ENCODE peak calls at places on chromosomes 13 and 19, in seven cellular contexts. U is progenitor cell of endocrine pancreas, T is fibroblast of the aortic adventitia, R is esophagus squamous epithelium, B is AG04450, O is HFFc6, F is AG09319. I is an unnamed sample.

GRCh38 chr19:33420821-33421220 is 47.3 kb downstream of the CEBPG start:
- DNase-seq in U (no peak), T (no peak), R (no peak), B (no peak), O (no peak), F (no peak), I (no peak)

GRCh38 chr13:108037348-108037747 is 178.0 kb downstream of the LIG4 start:
- DNase-seq in U (no peak), T (no peak), R (no peak), B (no peak), O (no peak), F (no peak), I (no peak)

GRCh38 chr19:55642153-55643002 is 1.1 kb upstream of the ZNF581 start:
- DNase-seq in U (no peak), T (peak; percentile 44), R (no peak), B (no peak), O (no peak), F (no peak), I (no peak)

GRCh38 chr13:32409561-32410440 is 18.1 kb downstream of the N4BP2L1 start:
- DNase-seq in U (no peak), T (peak; percentile 84), R (no peak), B (no peak), O (peak; percentile 24), F (peak; percentile 16), I (no peak)

GRCh38 chr13:30159446-30159839 is 147.9 kb downstream of the KATNAL1 start:
- DNase-seq in U (no peak), T (peak; percentile 63), R (no peak), B (peak; percentile 62), O (peak; percentile 84), F (no peak), I (no peak)

GRCh38 chr13:96053003-96053703 is at the start of gene UGGT2:
- DNase-seq in U (peak; percentile 87), T (peak; percentile 94), R (peak; percentile 8), B (peak; percentile 88), O (peak; percentile 93), F (peak; percentile 89), I (peak; percentile 73)

GRCh38 chr13:112355274-112355843 is 20.8 kb upstream of the SPACA7 start:
- DNase-seq in U (no peak), T (no peak), R (no peak), B (no peak), O (no peak), F (no peak), I (no peak)

GRCh38 chr13:48843630-48844380 is 131.9 kb upstream of the FNDC3A start:
- DNase-seq in U (no peak), T (no peak), R (no peak), B (no peak), O (no peak), F (no peak), I (no peak)

GRCh38 chr19:4414800-4415251 is 12.4 kb downstream of the CHAF1A start:
- DNase-seq in U (no peak), T (no peak), R (no peak), B (no peak), O (no peak), F (no peak), I (no peak)

GRCh38 chr13:45851171-45851889 is at the start of gene SIAH3:
- DNase-seq in U (no peak), T (peak; percentile 10), R (no peak), B (no peak), O (no peak), F (no peak), I (no peak)

GRCh38 chr19:16327501-16327900 is 2.9 kb downstream of the KLF2 start:
- DNase-seq in U (no peak), T (peak; percentile 48), R (no peak), B (no peak), O (no peak), F (no peak), I (no peak)

GRCh38 chr19:1041272-1041834 is 1.4 kb downstream of the ABCA7 start:
- DNase-seq in U (no peak), T (no peak), R (no peak), B (no peak), O (no peak), F (no peak), I (no peak)

GRCh38 chr19:14404322-14404721 is 14.8 kb downstream of the DDX39A start:
- DNase-seq in U (no peak), T (no peak), R (no peak), B (no peak), O (no peak), F (no peak), I (no peak)

GRCh38 chr13:38045278-38046048 is 175.9 kb upstream of the TRPC4 start:
- DNase-seq in U (no peak), T (peak; percentile 29), R (no peak), B (no peak), O (peak; percentile 30), F (no peak), I (no peak)

GRCh38 chr19:18172331-18173053 is 1.1 kb upstream of the IFI30 start:
- DNase-seq in U (no peak), T (no peak), R (no peak), B (no peak), O (no peak), F (no peak), I (no peak)

GRCh38 chr19:18173054-18173571 is 500 bp upstream of the IFI30 start:
- DNase-seq in U (no peak), T (peak; percentile 61), R (no peak), B (no peak), O (no peak), F (no peak), I (no peak)

GRCh38 chr19:18171605-18172327 is 1.8 kb upstream of the IFI30 start:
- DNase-seq in U (no peak), T (no peak), R (no peak), B (no peak), O (no peak), F (no peak), I (no peak)

GRCh38 chr19:18174983-18175382 is 1.4 kb downstream of the IFI30 start:
- DNase-seq in U (no peak), T (no peak), R (no peak), B (no peak), O (no peak), F (no peak), I (no peak)

DNA sequence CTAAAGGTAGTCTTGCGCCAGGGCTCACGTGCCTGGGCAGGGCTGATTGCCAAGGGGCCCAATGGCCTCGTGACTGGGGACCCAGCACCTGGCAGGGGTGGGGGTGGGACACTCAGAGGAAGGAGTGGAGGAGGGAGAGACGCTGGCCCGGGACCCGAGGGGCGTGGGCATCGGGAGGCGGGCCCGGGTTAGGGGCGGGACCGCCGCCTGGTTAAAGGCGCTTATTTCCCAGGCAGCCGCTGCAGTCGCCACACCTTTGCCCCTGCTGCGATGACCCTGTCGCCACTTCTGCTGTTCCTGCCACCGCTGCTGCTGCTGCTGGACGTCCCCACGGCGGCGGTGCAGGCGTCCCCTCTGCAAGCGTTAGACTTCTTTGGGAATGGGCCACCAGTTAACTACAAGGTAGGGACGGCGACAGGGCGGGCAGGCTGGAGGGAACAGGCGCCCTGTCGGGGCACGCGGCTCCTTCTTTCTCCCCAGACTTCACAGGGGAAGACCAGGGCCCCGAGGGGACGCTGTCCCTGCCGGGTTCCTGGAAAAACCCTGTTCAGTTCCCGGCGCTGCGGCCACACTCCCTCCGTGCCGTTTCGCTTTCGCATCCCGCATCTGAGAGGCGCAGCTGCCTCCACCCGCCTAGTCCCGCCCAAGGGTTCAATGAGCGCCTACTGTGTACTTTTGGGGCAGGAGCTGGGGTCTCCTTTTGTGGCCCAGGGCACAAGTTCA is at the start of gene IFI30:
- DNase-seq in U (no peak), T (peak; percentile 40), R (peak; percentile 55), B (no peak), O (no peak), F (no peak), I (no peak)
- TF ChIP-seq CTCF in U (no peak), T (no peak), R (no peak), B (no peak), O (no peak), F (no peak), I (no peak)

DNA sequence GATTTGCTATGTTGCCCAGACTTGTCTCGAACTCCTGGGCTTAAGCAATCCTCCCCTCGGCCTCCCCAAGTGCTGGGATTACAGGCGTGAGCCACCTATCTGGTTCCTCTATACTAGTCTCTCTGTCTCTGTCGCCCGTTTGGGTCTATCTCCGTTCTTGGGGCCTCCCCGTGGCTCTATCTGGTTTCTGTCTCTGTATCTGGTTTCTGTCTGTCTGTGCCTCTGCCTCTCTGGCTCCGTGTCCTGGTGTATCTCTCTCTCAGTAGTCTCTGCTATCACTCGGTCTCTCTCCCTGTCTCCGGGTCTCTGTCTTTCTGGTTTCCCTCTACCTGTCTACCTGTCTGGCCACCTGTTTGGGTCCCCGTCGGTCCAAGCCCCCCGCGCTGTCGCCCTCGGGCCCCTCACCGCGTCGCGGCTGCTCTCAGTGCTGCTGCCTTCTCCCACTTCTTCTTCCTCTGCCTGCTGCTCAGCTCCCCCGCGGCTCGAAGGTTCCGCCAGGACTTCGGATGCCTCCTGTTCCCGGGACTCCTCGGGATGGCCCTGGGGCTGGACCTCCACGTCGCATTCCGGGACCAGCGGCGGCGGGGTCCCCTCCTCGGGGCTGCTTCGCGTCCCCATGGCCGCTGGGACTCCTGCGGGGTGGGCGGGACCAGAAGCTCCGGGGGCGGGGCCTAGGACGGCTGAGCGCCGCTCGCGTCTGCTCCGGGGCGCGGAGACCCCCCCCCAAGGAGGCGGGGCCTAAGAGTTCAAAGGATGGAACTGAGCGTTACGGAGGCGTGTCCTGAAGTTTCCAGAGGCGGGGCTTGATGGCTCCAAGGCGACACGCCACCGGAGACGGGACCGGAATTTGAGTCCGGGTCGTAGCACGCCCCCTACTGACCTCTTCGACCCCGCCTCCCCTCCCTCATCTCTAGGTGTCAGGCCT is 783 bp downstream of the PHLDB3 start:
- DNase-seq in U (peak; percentile 95), T (peak; percentile 82), R (peak; percentile 69), B (peak; percentile 68), O (peak; percentile 70), F (peak; percentile 75), I (no peak)
- TF ChIP-seq CTCF in U (peak; percentile 42), T (no peak), R (no peak), B (no peak), O (no peak), F (peak; percentile 5), I (no peak)

DNA sequence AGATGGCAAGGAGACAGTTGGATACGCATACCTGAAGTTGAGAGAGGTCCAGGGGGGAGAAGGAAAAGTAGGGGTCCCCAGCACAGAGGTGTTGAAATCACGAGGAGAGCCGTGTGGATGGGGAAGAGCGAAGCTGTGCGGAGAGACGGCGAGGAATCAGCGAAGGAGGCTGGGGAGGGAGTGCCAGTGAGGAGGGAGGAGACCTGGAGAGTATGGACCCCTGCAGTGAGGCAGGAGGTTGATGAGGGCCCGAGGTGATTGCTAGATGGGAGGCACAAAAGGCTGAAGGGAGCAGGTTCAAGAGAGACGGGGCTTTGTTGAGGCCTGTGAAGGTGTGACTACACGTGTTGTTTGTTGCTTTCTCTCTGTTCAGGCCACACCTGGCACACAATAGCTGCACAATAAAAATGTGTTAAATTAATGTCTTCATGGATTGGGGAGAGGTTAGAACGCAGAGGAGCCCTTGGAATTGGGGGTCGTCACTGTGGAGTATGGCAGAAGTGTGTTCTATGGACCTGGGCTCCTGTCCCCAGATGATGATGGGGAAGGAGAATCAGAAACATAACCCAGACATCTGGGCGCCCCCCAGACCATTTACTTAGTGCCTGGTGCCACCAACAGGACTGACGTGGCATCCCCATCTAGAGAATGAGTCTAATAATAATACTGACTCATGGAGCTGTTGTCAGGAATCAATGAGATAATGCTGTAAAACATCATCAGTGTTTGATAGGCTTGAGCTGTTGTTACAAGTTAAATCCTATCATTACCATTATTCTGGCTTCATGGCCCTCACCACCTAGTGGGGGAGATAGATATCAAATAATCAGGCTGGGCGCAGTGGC is 137.5 kb downstream of the SIPA1L3 start:
- DNase-seq in U (no peak), T (peak; percentile 47), R (no peak), B (no peak), O (peak; percentile 74), F (no peak), I (no peak)
- TF ChIP-seq CTCF in U (no peak), T (peak; percentile 24), R (no peak), B (no peak), O (peak; percentile 73), F (no peak), I (peak; percentile 17)

GRCh38 chr19:13011653-13012389 is 16.5 kb downstream of the NFIX start:
- DNase-seq in U (no peak), T (no peak), R (no peak), B (no peak), O (no peak), F (no peak), I (no peak)
- TF ChIP-seq CTCF in U (no peak), T (no peak), R (no peak), B (no peak), O (no peak), F (no peak), I (no peak)